ENCODE peak calls at places on chromosomes 1 and 21, in five cellular contexts. One of them, this sample, is unnamed.

GRCh38 chr21:36966846-36967657 is 583 bp upstream of the HLCS start:
- DNase-seq in ovary: peak; percentile 40
- DNase-seq in tibial artery: no peak
- DNase-seq in Panc1: no peak
- DNase-seq in IMR-90: no peak
- DNase-seq in this sample: no peak

GRCh38 chr1:82445827-82446226 is 645.1 kb downstream of the ADGRL2 start:
- DNase-seq in tibial artery: no peak
- DNase-seq in Panc1: no peak
- DNase-seq in ovary: no peak
- DNase-seq in IMR-90: no peak
- DNase-seq in this sample: no peak

GRCh38 chr21:38247738-38248509 is 8.9 kb upstream of the KCNJ15 start:
- DNase-seq in ovary: no peak
- DNase-seq in IMR-90: no peak
- DNase-seq in Panc1: no peak
- DNase-seq in tibial artery: no peak
- DNase-seq in this sample: no peak

GRCh38 chr21:42411197-42411869 is 7.6 kb downstream of the UBASH3A start:
- DNase-seq in IMR-90: no peak
- DNase-seq in ovary: no peak
- DNase-seq in Panc1: no peak
- DNase-seq in tibial artery: no peak
- DNase-seq in this sample: no peak

GRCh38 chr21:33036430-33037162 is 10.9 kb downstream of the OLIG2 start:
- DNase-seq in ovary: no peak
- DNase-seq in IMR-90: peak; percentile 71
- DNase-seq in tibial artery: no peak
- DNase-seq in Panc1: no peak
- DNase-seq in this sample: peak; percentile 50

GRCh38 chr1:40454873-40455272 is 4.6 kb downstream of the ZFP69B start:
- DNase-seq in IMR-90: no peak
- DNase-seq in ovary: no peak
- DNase-seq in Panc1: no peak
- DNase-seq in tibial artery: no peak
- DNase-seq in this sample: no peak

GRCh38 chr1:117122297-117123025 is 912 bp upstream of the TRIM45 start:
- DNase-seq in Panc1: no peak
- DNase-seq in ovary: no peak
- DNase-seq in tibial artery: no peak
- DNase-seq in IMR-90: no peak
- DNase-seq in this sample: peak; percentile 50

GRCh38 chr1:220426989-220427388 is 100.9 kb upstream of the MARK1 start:
- DNase-seq in IMR-90: no peak
- DNase-seq in Panc1: no peak
- DNase-seq in tibial artery: no peak
- DNase-seq in ovary: no peak
- DNase-seq in this sample: no peak

GRCh38 chr1:2787163-2787911 is 14.2 kb downstream of the TTC34 start:
- DNase-seq in tibial artery: peak; percentile 51
- DNase-seq in ovary: no peak
- DNase-seq in Panc1: no peak
- DNase-seq in IMR-90: no peak
- DNase-seq in this sample: peak; percentile 53

GRCh38 chr1:211485480-211485857 is 6.5 kb downstream of the RD3 start:
- DNase-seq in tibial artery: peak; percentile 29
- DNase-seq in Panc1: no peak
- DNase-seq in ovary: no peak
- DNase-seq in IMR-90: no peak
- DNase-seq in this sample: no peak

GRCh38 chr1:181135815-181136737 is 47.6 kb downstream of the IER5 start:
- DNase-seq in ovary: no peak
- DNase-seq in tibial artery: peak; percentile 47
- DNase-seq in Panc1: peak; percentile 55
- DNase-seq in IMR-90: peak; percentile 94
- DNase-seq in this sample: no peak

GRCh38 chr1:71788113-71788512 is 494.2 kb downstream of the NEGR1 start:
- DNase-seq in IMR-90: no peak
- DNase-seq in tibial artery: no peak
- DNase-seq in Panc1: no peak
- DNase-seq in ovary: no peak
- DNase-seq in this sample: no peak

GRCh38 chr1:167601442-167602380 is 28.3 kb upstream of the RCSD1 start:
- DNase-seq in IMR-90: no peak
- DNase-seq in ovary: peak; percentile 20
- DNase-seq in tibial artery: peak; percentile 73
- DNase-seq in Panc1: no peak
- DNase-seq in this sample: peak; percentile 47

GRCh38 chr1:87024936-87025537 is 110.6 kb downstream of the HS2ST1 start:
- DNase-seq in IMR-90: peak; percentile 22
- DNase-seq in Panc1: peak; percentile 47
- DNase-seq in tibial artery: no peak
- DNase-seq in ovary: no peak
- DNase-seq in this sample: no peak

GRCh38 chr1:245961137-245961540 is 545.9 kb downstream of the SMYD3 start:
- DNase-seq in Panc1: no peak
- DNase-seq in tibial artery: no peak
- DNase-seq in ovary: no peak
- DNase-seq in IMR-90: peak; percentile 44
- DNase-seq in this sample: no peak

GRCh38 chr1:6489799-6490180 is 1.7 kb downstream of the PLEKHG5 start:
- DNase-seq in IMR-90: peak; percentile 69
- DNase-seq in ovary: peak; percentile 65
- DNase-seq in tibial artery: peak; percentile 80
- DNase-seq in Panc1: no peak
- DNase-seq in this sample: peak; percentile 74

GRCh38 chr1:8423702-8424538 is 106.0 kb downstream of the SLC45A1 start:
- DNase-seq in tibial artery: peak; percentile 81
- DNase-seq in IMR-90: peak; percentile 65
- DNase-seq in ovary: peak; percentile 50
- DNase-seq in Panc1: no peak
- DNase-seq in this sample: peak; percentile 65

GRCh38 chr1:14733053-14733778 is 134.7 kb downstream of the KAZN start:
- DNase-seq in IMR-90: no peak
- DNase-seq in tibial artery: no peak
- DNase-seq in Panc1: no peak
- DNase-seq in ovary: no peak
- DNase-seq in this sample: no peak

GRCh38 chr1:170765712-170766330 is 101.9 kb downstream of the PRRX1 start:
- DNase-seq in Panc1: no peak
- DNase-seq in ovary: no peak
- DNase-seq in tibial artery: no peak
- DNase-seq in IMR-90: peak; percentile 64
- DNase-seq in this sample: no peak

GRCh38 chr1:26530898-26531598 is 1.5 kb downstream of the RPS6KA1 start:
- DNase-seq in ovary: no peak
- DNase-seq in IMR-90: peak; percentile 48
- DNase-seq in Panc1: peak; percentile 28
- DNase-seq in tibial artery: no peak
- DNase-seq in this sample: no peak

GRCh38 chr1:114093624-114094302 is 59.9 kb downstream of the SYT6 start:
- DNase-seq in Panc1: no peak
- DNase-seq in tibial artery: no peak
- DNase-seq in ovary: no peak
- DNase-seq in IMR-90: peak; percentile 28
- DNase-seq in this sample: no peak

GRCh38 chr1:201783572-201783971 is 45.4 kb upstream of the IPO9 start:
- DNase-seq in ovary: no peak
- DNase-seq in IMR-90: no peak
- DNase-seq in Panc1: no peak
- DNase-seq in tibial artery: no peak
- DNase-seq in this sample: no peak

GRCh38 chr1:201781447-201781846 is 47.5 kb upstream of the IPO9 start:
- DNase-seq in IMR-90: peak; percentile 74
- DNase-seq in ovary: no peak
- DNase-seq in Panc1: no peak
- DNase-seq in tibial artery: no peak
- DNase-seq in this sample: no peak

GRCh38 chr1:201785291-201785690 is 43.7 kb upstream of the IPO9 start:
- DNase-seq in tibial artery: no peak
- DNase-seq in IMR-90: no peak
- DNase-seq in ovary: no peak
- DNase-seq in Panc1: no peak
- DNase-seq in this sample: no peak

GRCh38 chr1:201782353-201782752 is 46.6 kb upstream of the IPO9 start:
- DNase-seq in ovary: no peak
- DNase-seq in Panc1: no peak
- DNase-seq in IMR-90: no peak
- DNase-seq in tibial artery: no peak
- DNase-seq in this sample: no peak

DNA sequence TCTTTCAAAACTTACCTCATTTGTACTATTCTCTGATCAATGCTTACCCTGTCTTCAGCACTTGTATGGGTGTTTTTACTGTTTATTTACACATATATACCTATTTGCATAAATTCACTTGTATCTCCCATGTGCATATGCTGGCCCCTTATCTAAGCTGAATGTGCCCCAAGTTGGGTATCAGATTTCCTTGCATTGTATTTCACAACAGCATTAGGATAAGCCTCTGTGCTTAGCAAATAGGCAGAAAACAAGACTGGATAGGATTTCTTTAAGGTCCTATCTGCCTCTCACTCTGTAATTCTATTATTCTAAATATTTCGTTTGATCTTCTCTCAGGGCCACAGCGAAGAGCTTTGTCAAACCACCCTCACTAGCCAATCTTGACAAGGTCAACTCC is 45.9 kb upstream of the IPO9 start:
- DNase-seq in Panc1: no peak
- DNase-seq in tibial artery: no peak
- DNase-seq in IMR-90: peak; percentile 46
- DNase-seq in ovary: no peak
- DNase-seq in this sample: no peak
- H3K36me3 ChIP-seq in Panc1: no peaks in the 10 kb centered on the region
- H3K36me3 ChIP-seq in tibial artery: peaks cover 51% of the 10 kb centered on the region
- H3K36me3 ChIP-seq in IMR-90: peaks cover 56% of the 10 kb centered on the region
- H3K36me3 ChIP-seq in ovary: no peaks in the 10 kb centered on the region
- H3K36me3 ChIP-seq in this sample: no peaks in the 10 kb centered on the region

GRCh38 chr21:45365608-45366241 is 39.2 kb upstream of the COL18A1 start:
- DNase-seq in tibial artery: no peak
- DNase-seq in Panc1: no peak
- DNase-seq in ovary: no peak
- DNase-seq in IMR-90: peak; percentile 68
- DNase-seq in this sample: no peak

GRCh38 chr21:45367402-45368351 is 37.3 kb upstream of the COL18A1 start:
- DNase-seq in ovary: no peak
- DNase-seq in tibial artery: no peak
- DNase-seq in Panc1: no peak
- DNase-seq in IMR-90: no peak
- DNase-seq in this sample: no peak

GRCh38 chr21:45365186-45365607 is 39.8 kb upstream of the COL18A1 start:
- DNase-seq in ovary: no peak
- DNase-seq in Panc1: no peak
- DNase-seq in IMR-90: no peak
- DNase-seq in tibial artery: no peak
- DNase-seq in this sample: no peak

GRCh38 chr21:45366476-45366875 is 38.5 kb upstream of the COL18A1 start:
- DNase-seq in tibial artery: no peak
- DNase-seq in Panc1: no peak
- DNase-seq in IMR-90: no peak
- DNase-seq in ovary: no peak
- DNase-seq in this sample: no peak

DNA sequence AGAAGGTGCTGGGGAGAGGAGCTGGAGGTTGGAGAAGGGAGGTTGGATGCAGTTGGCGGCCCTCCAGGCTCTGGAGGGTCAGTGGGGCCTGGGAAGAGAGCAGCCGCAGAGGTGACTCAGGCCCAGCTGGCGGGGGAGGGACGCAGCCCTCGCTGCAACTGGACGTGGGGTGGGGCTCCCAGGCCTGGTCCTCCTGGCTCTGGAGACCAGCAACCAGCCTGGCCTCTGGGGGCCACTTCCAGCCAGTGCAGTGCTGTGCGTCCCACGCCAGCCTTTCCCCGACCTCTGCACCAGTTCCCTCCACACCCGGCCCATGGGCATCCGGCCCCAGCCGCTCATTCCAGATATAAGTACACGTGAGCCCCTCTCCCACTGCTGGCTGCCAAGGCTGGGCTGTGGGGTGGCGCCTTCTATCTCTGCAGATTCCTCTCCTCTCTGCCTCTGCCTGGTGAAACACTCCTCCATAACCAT is 38.0 kb upstream of the COL18A1 start:
- DNase-seq in Panc1: no peak
- DNase-seq in ovary: peak; percentile 91
- DNase-seq in tibial artery: peak; percentile 96
- DNase-seq in IMR-90: peak; percentile 98
- DNase-seq in this sample: no peak
- TF ChIP-seq CTCF in Panc1: no peak
- TF ChIP-seq CTCF in ovary: no peak
- TF ChIP-seq CTCF in tibial artery: peak; percentile 18
- TF ChIP-seq CTCF in IMR-90: peak; percentile 29
- TF ChIP-seq CTCF in this sample: no peak

GRCh38 chr21:17597680-17598079 is 15.0 kb downstream of the BTG3 start:
- DNase-seq in IMR-90: no peak
- DNase-seq in ovary: no peak
- DNase-seq in tibial artery: no peak
- DNase-seq in Panc1: no peak
- DNase-seq in this sample: no peak
- H3K36me3 ChIP-seq in IMR-90: peaks cover 17% of the 10 kb centered on the region
- H3K36me3 ChIP-seq in ovary: no peaks in the 10 kb centered on the region
- H3K36me3 ChIP-seq in tibial artery: peaks cover 50% of the 10 kb centered on the region
- H3K36me3 ChIP-seq in Panc1: peaks cover 30% of the 10 kb centered on the region
- H3K36me3 ChIP-seq in this sample: peaks cover 8% of the 10 kb centered on the region

GRCh38 chr21:39720126-39720778 is 24.7 kb upstream of the IGSF5 start:
- DNase-seq in tibial artery: no peak
- DNase-seq in Panc1: no peak
- DNase-seq in IMR-90: no peak
- DNase-seq in ovary: no peak
- DNase-seq in this sample: no peak
- TF ChIP-seq CTCF in tibial artery: no peak
- TF ChIP-seq CTCF in Panc1: no peak
- TF ChIP-seq CTCF in IMR-90: no peak
- TF ChIP-seq CTCF in ovary: no peak
- TF ChIP-seq CTCF in this sample: no peak

GRCh38 chr21:44063151-44063912 is 43.9 kb upstream of the PWP2 start:
- DNase-seq in ovary: no peak
- DNase-seq in Panc1: no peak
- DNase-seq in tibial artery: no peak
- DNase-seq in IMR-90: no peak
- DNase-seq in this sample: no peak

GRCh38 chr21:44067011-44067839 is 40.0 kb upstream of the PWP2 start:
- DNase-seq in IMR-90: no peak
- DNase-seq in ovary: no peak
- DNase-seq in Panc1: no peak
- DNase-seq in tibial artery: no peak
- DNase-seq in this sample: peak; percentile 43

GRCh38 chr21:44064852-44065403 is 42.3 kb upstream of the PWP2 start:
- DNase-seq in Panc1: no peak
- DNase-seq in IMR-90: no peak
- DNase-seq in ovary: no peak
- DNase-seq in tibial artery: no peak
- DNase-seq in this sample: no peak

GRCh38 chr21:44065428-44065827 is 41.8 kb upstream of the PWP2 start:
- DNase-seq in Panc1: no peak
- DNase-seq in ovary: no peak
- DNase-seq in tibial artery: no peak
- DNase-seq in IMR-90: peak; percentile 57
- DNase-seq in this sample: no peak

GRCh38 chr21:44066116-44066515 is 41.1 kb upstream of the PWP2 start:
- DNase-seq in ovary: no peak
- DNase-seq in Panc1: no peak
- DNase-seq in IMR-90: no peak
- DNase-seq in tibial artery: peak; percentile 24
- DNase-seq in this sample: no peak
- H3K36me3 ChIP-seq in ovary: no peaks in the 10 kb centered on the region
- H3K36me3 ChIP-seq in Panc1: no peaks in the 10 kb centered on the region
- H3K36me3 ChIP-seq in IMR-90: peaks cover 40% of the 10 kb centered on the region
- H3K36me3 ChIP-seq in tibial artery: peaks cover 80% of the 10 kb centered on the region
- H3K36me3 ChIP-seq in this sample: peaks cover 12% of the 10 kb centered on the region

GRCh38 chr1:159205225-159205624 is 550 bp downstream of the ACKR1 start:
- DNase-seq in tibial artery: no peak
- DNase-seq in ovary: no peak
- DNase-seq in Panc1: no peak
- DNase-seq in IMR-90: no peak
- DNase-seq in this sample: no peak
- TF ChIP-seq CTCF in tibial artery: no peak
- TF ChIP-seq CTCF in ovary: no peak
- TF ChIP-seq CTCF in Panc1: no peak
- TF ChIP-seq CTCF in IMR-90: no peak
- TF ChIP-seq CTCF in this sample: no peak

This sample was measured in right lobe of liver.